ENCODE peak calls at places on chromosomes 5 and 9, in seven cellular contexts. One of them, this sample, is unnamed.

GRCh38 chr5:94361832-94362754 is 256.3 kb downstream of the KIAA0825 start:
- DNase-seq in OCI-LY7: no peak
- DNase-seq in ovary: no peak
- DNase-seq in GM23338: peak
- DNase-seq in esophagus squamous epithelium: no peak
- DNase-seq in heart right ventricle: no peak
- DNase-seq in lower leg skin: no peak
- DNase-seq in this sample: no peak

GRCh38 chr9:11874414-11874813 is 818.8 kb upstream of the TYRP1 start:
- DNase-seq in OCI-LY7: no peak
- DNase-seq in ovary: no peak
- DNase-seq in GM23338: peak
- DNase-seq in esophagus squamous epithelium: no peak
- DNase-seq in heart right ventricle: no peak
- DNase-seq in lower leg skin: no peak
- DNase-seq in this sample: no peak

GRCh38 chr5:465591-466403 is 22.8 kb downstream of the EXOC3 start:
- DNase-seq in OCI-LY7: no peak
- DNase-seq in ovary: no peak
- DNase-seq in GM23338: no peak
- DNase-seq in esophagus squamous epithelium: no peak
- DNase-seq in heart right ventricle: no peak
- DNase-seq in lower leg skin: peak
- DNase-seq in this sample: no peak

GRCh38 chr9:101400120-101400519 is 1.5 kb downstream of the ZNF189 start:
- DNase-seq in OCI-LY7: no peak
- DNase-seq in ovary: no peak
- DNase-seq in GM23338: no peak
- DNase-seq in esophagus squamous epithelium: no peak
- DNase-seq in heart right ventricle: peak
- DNase-seq in lower leg skin: peak
- DNase-seq in this sample: no peak

GRCh38 chr5:79932510-79933504 is 58.3 kb downstream of the MTX3 start:
- DNase-seq in OCI-LY7: no peak
- DNase-seq in ovary: no peak
- DNase-seq in GM23338: no peak
- DNase-seq in esophagus squamous epithelium: no peak
- DNase-seq in heart right ventricle: peak
- DNase-seq in lower leg skin: no peak
- DNase-seq in this sample: no peak

GRCh38 chr5:142644640-142645361 is 41.1 kb downstream of the FGF1 start:
- DNase-seq in OCI-LY7: no peak
- DNase-seq in ovary: no peak
- DNase-seq in GM23338: no peak
- DNase-seq in esophagus squamous epithelium: no peak
- DNase-seq in heart right ventricle: peak
- DNase-seq in lower leg skin: no peak
- DNase-seq in this sample: peak

GRCh38 chr5:60763061-60763460 is 63.1 kb upstream of the DEPDC1B start:
- DNase-seq in OCI-LY7: no peak
- DNase-seq in ovary: no peak
- DNase-seq in GM23338: no peak
- DNase-seq in esophagus squamous epithelium: no peak
- DNase-seq in heart right ventricle: no peak
- DNase-seq in lower leg skin: no peak
- DNase-seq in this sample: no peak

GRCh38 chr9:33130501-33130900 is 36.6 kb downstream of the B4GALT1 start:
- DNase-seq in OCI-LY7: no peak
- DNase-seq in ovary: no peak
- DNase-seq in GM23338: no peak
- DNase-seq in esophagus squamous epithelium: no peak
- DNase-seq in heart right ventricle: no peak
- DNase-seq in lower leg skin: peak
- DNase-seq in this sample: no peak

GRCh38 chr5:126433708-126434107 is 10.5 kb downstream of the GRAMD2B start:
- DNase-seq in OCI-LY7: no peak
- DNase-seq in ovary: no peak
- DNase-seq in GM23338: no peak
- DNase-seq in esophagus squamous epithelium: no peak
- DNase-seq in heart right ventricle: no peak
- DNase-seq in lower leg skin: no peak
- DNase-seq in this sample: peak

GRCh38 chr9:70085241-70085640 is 41.6 kb downstream of the MAMDC2 start:
- DNase-seq in OCI-LY7: no peak
- DNase-seq in ovary: no peak
- DNase-seq in GM23338: peak
- DNase-seq in esophagus squamous epithelium: no peak
- DNase-seq in heart right ventricle: no peak
- DNase-seq in lower leg skin: no peak
- DNase-seq in this sample: peak

GRCh38 chr5:172740483-172741205 is 30.4 kb downstream of the DUSP1 start:
- DNase-seq in OCI-LY7: no peak
- DNase-seq in ovary: no peak
- DNase-seq in GM23338: no peak
- DNase-seq in esophagus squamous epithelium: no peak
- DNase-seq in heart right ventricle: peak
- DNase-seq in lower leg skin: peak
- DNase-seq in this sample: peak

GRCh38 chr9:96139592-96140251 is 162.3 kb downstream of the HSD17B3 start:
- DNase-seq in OCI-LY7: no peak
- DNase-seq in ovary: peak
- DNase-seq in GM23338: no peak
- DNase-seq in esophagus squamous epithelium: no peak
- DNase-seq in heart right ventricle: no peak
- DNase-seq in lower leg skin: peak
- DNase-seq in this sample: peak

GRCh38 chr9:37988602-37989001 is 80.4 kb downstream of the SHB start:
- DNase-seq in OCI-LY7: no peak
- DNase-seq in ovary: no peak
- DNase-seq in GM23338: no peak
- DNase-seq in esophagus squamous epithelium: no peak
- DNase-seq in heart right ventricle: no peak
- DNase-seq in lower leg skin: no peak
- DNase-seq in this sample: no peak

GRCh38 chr9:79912641-79913040 is 340.9 kb downstream of the TLE4 start:
- DNase-seq in OCI-LY7: no peak
- DNase-seq in ovary: no peak
- DNase-seq in GM23338: no peak
- DNase-seq in esophagus squamous epithelium: no peak
- DNase-seq in heart right ventricle: no peak
- DNase-seq in lower leg skin: no peak
- DNase-seq in this sample: peak

GRCh38 chr9:85717220-85717619 is 24.5 kb downstream of the AGTPBP1 start:
- DNase-seq in OCI-LY7: no peak
- DNase-seq in ovary: no peak
- DNase-seq in GM23338: no peak
- DNase-seq in esophagus squamous epithelium: no peak
- DNase-seq in heart right ventricle: no peak
- DNase-seq in lower leg skin: no peak
- DNase-seq in this sample: no peak

GRCh38 chr9:138050472-138051330 is 173.1 kb downstream of the CACNA1B start:
- DNase-seq in OCI-LY7: no peak
- DNase-seq in ovary: no peak
- DNase-seq in GM23338: no peak
- DNase-seq in esophagus squamous epithelium: no peak
- DNase-seq in heart right ventricle: no peak
- DNase-seq in lower leg skin: peak
- DNase-seq in this sample: no peak

GRCh38 chr9:98040212-98040611 is 16.3 kb upstream of the NANS start:
- DNase-seq in OCI-LY7: peak
- DNase-seq in ovary: no peak
- DNase-seq in GM23338: no peak
- DNase-seq in esophagus squamous epithelium: no peak
- DNase-seq in heart right ventricle: no peak
- DNase-seq in lower leg skin: peak
- DNase-seq in this sample: no peak

GRCh38 chr9:98037362-98037761 is 19.2 kb upstream of the NANS start:
- DNase-seq in OCI-LY7: no peak
- DNase-seq in ovary: no peak
- DNase-seq in GM23338: no peak
- DNase-seq in esophagus squamous epithelium: no peak
- DNase-seq in heart right ventricle: peak
- DNase-seq in lower leg skin: peak
- DNase-seq in this sample: no peak

GRCh38 chr9:98034593-98035546 is 21.7 kb upstream of the NANS start:
- DNase-seq in OCI-LY7: peak
- DNase-seq in ovary: peak
- DNase-seq in GM23338: peak
- DNase-seq in esophagus squamous epithelium: peak
- DNase-seq in heart right ventricle: peak
- DNase-seq in lower leg skin: peak
- DNase-seq in this sample: peak

GRCh38 chr9:98039474-98040072 is 17.0 kb upstream of the NANS start:
- DNase-seq in OCI-LY7: peak
- DNase-seq in ovary: no peak
- DNase-seq in GM23338: no peak
- DNase-seq in esophagus squamous epithelium: no peak
- DNase-seq in heart right ventricle: no peak
- DNase-seq in lower leg skin: peak
- DNase-seq in this sample: no peak

GRCh38 chr9:98038958-98039357 is 17.6 kb upstream of the NANS start:
- DNase-seq in OCI-LY7: peak
- DNase-seq in ovary: no peak
- DNase-seq in GM23338: no peak
- DNase-seq in esophagus squamous epithelium: no peak
- DNase-seq in heart right ventricle: no peak
- DNase-seq in lower leg skin: peak
- DNase-seq in this sample: no peak
- TF ChIP-seq CTCF in OCI-LY7: peak
- TF ChIP-seq CTCF in ovary: no peak
- TF ChIP-seq CTCF in GM23338: no peak
- TF ChIP-seq CTCF in esophagus squamous epithelium: no peak
- TF ChIP-seq CTCF in heart right ventricle: no peak
- TF ChIP-seq CTCF in lower leg skin: no peak
- TF ChIP-seq CTCF in this sample: no peak

DNA sequence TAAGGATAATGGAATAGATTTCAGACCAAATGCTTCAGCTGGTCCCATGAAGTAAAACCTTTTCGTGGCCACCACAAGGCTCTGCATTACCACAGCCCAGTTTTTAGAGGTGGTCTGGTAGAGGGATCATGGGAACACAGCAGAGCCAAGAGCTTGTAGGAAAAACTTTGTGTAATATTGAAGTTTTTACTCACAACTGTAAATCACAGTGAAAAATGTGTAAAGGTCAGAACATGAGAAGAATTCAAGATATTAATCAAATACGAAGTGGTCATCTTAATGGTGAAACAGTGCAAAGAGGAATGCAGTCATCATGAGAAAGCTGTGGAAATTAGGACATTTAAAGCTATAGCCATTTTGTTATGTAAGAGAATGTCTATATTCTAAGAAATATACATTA is 197.5 kb downstream of the NPR3 start:
- DNase-seq in OCI-LY7: no peak
- DNase-seq in ovary: no peak
- DNase-seq in GM23338: no peak
- DNase-seq in esophagus squamous epithelium: no peak
- DNase-seq in heart right ventricle: no peak
- DNase-seq in lower leg skin: no peak
- DNase-seq in this sample: no peak
- H3K4me3 ChIP-seq in OCI-LY7: no peak
- H3K4me3 ChIP-seq in ovary: no peak
- H3K4me3 ChIP-seq in GM23338: no peak
- H3K4me3 ChIP-seq in esophagus squamous epithelium: no peak
- H3K4me3 ChIP-seq in heart right ventricle: no peak
- H3K4me3 ChIP-seq in lower leg skin: no peak
- H3K4me3 ChIP-seq in this sample: no peak

GRCh38 chr9:75239176-75239575 is 150.9 kb downstream of the OSTF1 start:
- DNase-seq in OCI-LY7: peak
- DNase-seq in ovary: no peak
- DNase-seq in GM23338: peak
- DNase-seq in esophagus squamous epithelium: no peak
- DNase-seq in heart right ventricle: no peak
- DNase-seq in lower leg skin: no peak
- DNase-seq in this sample: no peak

GRCh38 chr9:75235632-75236031 is 147.3 kb downstream of the OSTF1 start:
- DNase-seq in OCI-LY7: peak
- DNase-seq in ovary: no peak
- DNase-seq in GM23338: peak
- DNase-seq in esophagus squamous epithelium: no peak
- DNase-seq in heart right ventricle: no peak
- DNase-seq in lower leg skin: no peak
- DNase-seq in this sample: no peak

GRCh38 chr9:75233011-75233410 is 144.7 kb downstream of the OSTF1 start:
- DNase-seq in OCI-LY7: no peak
- DNase-seq in ovary: no peak
- DNase-seq in GM23338: no peak
- DNase-seq in esophagus squamous epithelium: no peak
- DNase-seq in heart right ventricle: no peak
- DNase-seq in lower leg skin: no peak
- DNase-seq in this sample: peak

GRCh38 chr9:75238311-75238976 is 150.1 kb downstream of the OSTF1 start:
- DNase-seq in OCI-LY7: peak
- DNase-seq in ovary: no peak
- DNase-seq in GM23338: peak
- DNase-seq in esophagus squamous epithelium: no peak
- DNase-seq in heart right ventricle: peak
- DNase-seq in lower leg skin: no peak
- DNase-seq in this sample: peak
- TF ChIP-seq CTCF in OCI-LY7: peak
- TF ChIP-seq CTCF in ovary: no peak
- TF ChIP-seq CTCF in GM23338: peak
- TF ChIP-seq CTCF in esophagus squamous epithelium: peak
- TF ChIP-seq CTCF in heart right ventricle: peak
- TF ChIP-seq CTCF in lower leg skin: no peak
- TF ChIP-seq CTCF in this sample: peak

GRCh38 chr5:43019615-43020293 is 20.4 kb downstream of the ANXA2R start:
- DNase-seq in OCI-LY7: peak
- DNase-seq in ovary: no peak
- DNase-seq in GM23338: peak
- DNase-seq in esophagus squamous epithelium: peak
- DNase-seq in heart right ventricle: peak
- DNase-seq in lower leg skin: peak
- DNase-seq in this sample: peak

GRCh38 chr5:43016217-43016779 is 23.8 kb downstream of the ANXA2R start:
- DNase-seq in OCI-LY7: no peak
- DNase-seq in ovary: no peak
- DNase-seq in GM23338: no peak
- DNase-seq in esophagus squamous epithelium: no peak
- DNase-seq in heart right ventricle: no peak
- DNase-seq in lower leg skin: no peak
- DNase-seq in this sample: no peak

GRCh38 chr5:43020294-43020711 is 19.8 kb downstream of the ANXA2R start:
- DNase-seq in OCI-LY7: peak
- DNase-seq in ovary: no peak
- DNase-seq in GM23338: peak
- DNase-seq in esophagus squamous epithelium: no peak
- DNase-seq in heart right ventricle: no peak
- DNase-seq in lower leg skin: peak
- DNase-seq in this sample: no peak

GRCh38 chr5:43017438-43017820 is 22.7 kb downstream of the ANXA2R start:
- DNase-seq in OCI-LY7: peak
- DNase-seq in ovary: no peak
- DNase-seq in GM23338: no peak
- DNase-seq in esophagus squamous epithelium: no peak
- DNase-seq in heart right ventricle: peak
- DNase-seq in lower leg skin: peak
- DNase-seq in this sample: no peak

DNA sequence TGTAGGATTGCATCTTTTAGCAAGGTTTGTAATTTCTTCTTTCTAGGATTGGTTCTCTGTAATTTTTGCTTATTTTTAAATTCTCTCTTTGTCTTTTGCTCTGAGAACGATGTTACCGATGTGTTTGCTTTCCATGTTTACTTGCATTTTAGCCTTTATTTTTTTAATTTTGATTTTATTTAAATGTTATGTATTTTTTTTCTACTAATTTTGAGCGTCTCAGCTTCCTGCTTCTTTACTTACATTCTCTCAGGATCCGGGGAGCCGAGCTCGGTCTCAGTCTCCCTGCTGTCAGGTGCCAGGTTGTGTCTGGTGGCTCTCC is 20.9 kb downstream of the ANXA2R start:
- DNase-seq in OCI-LY7: no peak
- DNase-seq in ovary: no peak
- DNase-seq in GM23338: no peak
- DNase-seq in esophagus squamous epithelium: no peak
- DNase-seq in heart right ventricle: no peak
- DNase-seq in lower leg skin: no peak
- DNase-seq in this sample: no peak
- H3K4me3 ChIP-seq in OCI-LY7: peak
- H3K4me3 ChIP-seq in ovary: peak
- H3K4me3 ChIP-seq in GM23338: peak
- H3K4me3 ChIP-seq in esophagus squamous epithelium: peak
- H3K4me3 ChIP-seq in heart right ventricle: peak
- H3K4me3 ChIP-seq in lower leg skin: no peak
- H3K4me3 ChIP-seq in this sample: peak

This sample was measured in astrocyte of the cerebellum.